ENCODE peak calls at places on chromosomes 2 and 18, in eight cellular contexts. M is heart left ventricle, N is lower lobe of right lung, E is mammary epithelial cell, T is colonic mucosa, A is ovary, B is OCI-LY7, O is gastrocnemius medialis. P is an unnamed sample. For H3K36me3, the result is how much of the 10 kb centered on the place peaks cover.

GRCh38 chr2:208466133-208466919 is 59.7 kb downstream of the PTH2R start:
- DNase-seq in A (no peak), B (peak), T (peak), N (no peak), M (no peak), O (no peak), E (peak), P (peak)

GRCh38 chr2:201191132-201191875 is 8.4 kb downstream of the CASP10 start:
- DNase-seq in N (no peak), O (no peak), A (no peak), M (no peak), B (peak), E (no peak), T (no peak), P (no peak)

GRCh38 chr2:79630060-79630459 is 117.2 kb downstream of the CTNNA2 start:
- DNase-seq in T (no peak), A (no peak), B (no peak), E (no peak), N (no peak), M (no peak), O (no peak), P (no peak)

GRCh38 chr2:98454500-98455235 is 10.0 kb downstream of the INPP4A start:
- DNase-seq in O (no peak), M (no peak), T (no peak), A (no peak), N (no peak), E (no peak), B (peak), P (no peak)

GRCh38 chr2:117979911-117980341 is 33.9 kb downstream of the CCDC93 start:
- DNase-seq in M (no peak), N (no peak), B (no peak), E (no peak), O (no peak), T (no peak), A (no peak), P (peak)

GRCh38 chr18:42290318-42291307 is 335.6 kb downstream of the PIK3C3 start:
- DNase-seq in O (no peak), A (no peak), N (no peak), E (no peak), T (no peak), B (no peak), M (peak), P (no peak)

GRCh38 chr2:55364189-55365055 is 55.2 kb downstream of the CCDC88A start:
- DNase-seq in B (no peak), O (peak), T (peak), N (no peak), A (peak), M (peak), E (peak), P (peak)

GRCh38 chr2:17300141-17300540 is 218.1 kb downstream of the RAD51AP2 start:
- DNase-seq in B (no peak), M (no peak), T (no peak), N (no peak), O (no peak), A (no peak), E (peak), P (peak)

GRCh38 chr2:207072579-207072978 is 93.2 kb downstream of the KLF7 start:
- DNase-seq in O (no peak), E (no peak), A (no peak), N (no peak), B (no peak), M (no peak), T (no peak), P (no peak)

GRCh38 chr2:207071820-207072219 is 93.9 kb downstream of the KLF7 start:
- DNase-seq in O (no peak), N (no peak), T (no peak), M (no peak), E (no peak), A (no peak), B (no peak), P (no peak)

GRCh38 chr2:207075456-207075855 is 90.3 kb downstream of the KLF7 start:
- DNase-seq in B (no peak), A (peak), N (no peak), M (no peak), O (no peak), T (no peak), E (no peak), P (no peak)

GRCh38 chr2:207078186-207078798 is 87.5 kb downstream of the KLF7 start:
- DNase-seq in A (no peak), N (no peak), M (no peak), B (no peak), O (no peak), E (no peak), T (no peak), P (no peak)

GRCh38 chr2:207073791-207074678 is 91.7 kb downstream of the KLF7 start:
- DNase-seq in A (no peak), O (no peak), M (no peak), B (no peak), T (no peak), E (no peak), N (no peak), P (no peak)
- TF ChIP-seq CTCF in A (no peak), O (no peak), M (no peak), B (no peak), T (no peak), E (no peak), N (no peak), P (no peak)

DNA sequence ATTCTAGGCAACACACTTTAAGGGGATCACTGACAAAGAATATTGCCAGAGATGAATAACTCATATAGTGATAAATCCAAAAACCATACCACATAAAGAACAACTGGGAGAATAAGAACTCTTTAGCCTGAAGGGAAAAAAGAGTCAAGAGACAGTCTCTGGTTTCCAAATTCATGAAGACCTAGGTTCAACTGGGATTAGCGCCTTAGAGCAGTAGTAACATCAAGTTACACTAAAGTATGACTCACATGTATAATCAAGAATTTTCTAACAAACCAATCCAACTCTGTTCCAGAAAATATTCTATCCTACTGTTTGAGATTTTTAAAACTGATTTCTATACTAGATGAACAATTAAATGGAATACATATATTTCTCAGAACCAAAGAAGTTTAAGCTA is 93.8 kb downstream of the USP34 start:
- DNase-seq in A (no peak), O (no peak), E (no peak), N (no peak), T (no peak), B (no peak), M (no peak), P (no peak)
- H3K36me3 ChIP-seq in A (under half), O (under half), E (under half), N (half or more), T (under half), B (half or more), M (under half), P (under half)

DNA sequence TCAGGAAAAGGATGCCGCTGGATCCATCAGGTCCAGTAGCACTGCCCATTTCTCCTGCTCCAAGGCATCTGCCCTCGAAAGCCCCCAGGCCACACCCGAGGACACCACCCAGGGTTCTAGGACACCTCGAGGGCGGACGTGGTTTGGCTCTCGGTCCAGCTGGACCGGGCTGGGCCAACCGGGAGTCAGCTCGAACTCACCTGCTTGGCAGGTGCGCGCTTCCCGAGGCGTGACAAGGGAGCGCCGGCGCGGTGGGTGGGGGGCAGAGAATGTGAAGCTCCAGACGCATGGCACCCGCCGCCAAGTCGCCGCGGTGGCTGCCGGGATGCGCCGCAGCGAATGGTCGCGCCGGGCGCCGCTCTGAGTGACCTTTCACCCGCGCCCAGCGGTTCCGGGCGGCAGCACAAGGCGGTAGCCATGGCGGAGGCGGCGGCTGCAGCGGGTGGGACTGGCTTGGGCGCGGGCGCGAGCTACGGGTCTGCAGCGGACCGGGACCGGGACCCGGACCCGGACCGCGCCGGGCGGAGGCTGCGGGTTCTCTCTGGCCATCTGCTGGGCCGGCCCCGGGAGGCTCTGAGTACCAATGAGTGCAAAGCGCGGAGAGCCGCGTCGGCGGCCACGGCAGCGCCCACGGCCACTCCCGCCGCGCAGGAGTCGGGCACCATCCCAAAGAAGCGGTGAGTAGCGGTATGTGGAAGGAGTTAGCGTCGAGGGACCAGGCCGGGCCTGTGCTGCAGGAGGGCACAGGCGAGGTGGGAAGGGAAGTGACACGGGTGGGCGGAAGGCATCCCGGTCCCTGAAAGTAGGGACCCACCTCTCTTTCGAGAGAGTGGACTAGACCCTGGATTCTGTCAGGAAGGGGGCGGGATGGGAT is at the start of gene AGPS:
- DNase-seq in E (peak), O (peak), M (peak), T (peak), N (peak), A (peak), B (peak), P (peak)
- TF ChIP-seq CTCF in E (peak), O (peak), M (no peak), T (no peak), N (peak), A (no peak), B (no peak), P (no peak)

GRCh38 chr2:210544839-210545238 is 11.6 kb upstream of the CPS1 start:
- DNase-seq in T (no peak), A (no peak), N (no peak), B (no peak), E (no peak), M (no peak), O (no peak), P (no peak)

GRCh38 chr2:210541280-210541902 is 15.0 kb upstream of the CPS1 start:
- DNase-seq in M (no peak), T (no peak), N (no peak), A (no peak), B (no peak), E (no peak), O (no peak), P (no peak)

GRCh38 chr2:210546424-210547223 is 9.8 kb upstream of the CPS1 start:
- DNase-seq in A (peak), M (peak), B (no peak), E (no peak), O (no peak), N (no peak), T (peak), P (no peak)

GRCh38 chr2:210540471-210541257 is 15.7 kb upstream of the CPS1 start:
- DNase-seq in B (no peak), N (no peak), M (no peak), E (no peak), T (no peak), O (no peak), A (no peak), P (no peak)

DNA sequence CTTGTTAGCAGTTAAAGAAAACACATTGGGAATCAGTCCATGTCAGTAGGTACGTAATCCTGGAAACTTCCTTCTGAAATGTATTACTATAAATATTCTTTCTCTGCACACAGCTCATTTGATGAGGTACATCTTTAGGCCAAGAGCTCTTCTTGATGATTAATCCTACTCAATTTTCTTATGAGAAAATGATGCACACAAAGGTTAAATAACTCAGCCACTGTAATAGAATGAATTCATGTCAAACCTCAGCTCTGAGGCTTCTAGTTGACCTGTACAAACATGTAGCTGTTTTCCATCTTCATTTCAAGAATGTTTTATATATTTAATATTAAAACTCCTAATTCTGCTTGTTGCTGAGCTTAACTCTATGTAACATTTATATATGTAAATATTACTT is 12.2 kb upstream of the CPS1 start:
- DNase-seq in B (no peak), M (no peak), E (peak), T (no peak), O (no peak), A (no peak), N (no peak), P (no peak)
- H3K36me3 ChIP-seq in B (under half), M (under half), E (under half), T (under half), O (under half), A (under half), N (under half), P (under half)

GRCh38 chr2:139790807-139791206 is 1010.6 kb upstream of the NXPH2 start:
- DNase-seq in E (peak), N (no peak), M (no peak), T (no peak), A (no peak), B (peak), O (no peak), P (no peak)
- TF ChIP-seq CTCF in E (peak), N (no peak), M (no peak), T (peak), A (no peak), B (peak), O (no peak), P (no peak)

DNA sequence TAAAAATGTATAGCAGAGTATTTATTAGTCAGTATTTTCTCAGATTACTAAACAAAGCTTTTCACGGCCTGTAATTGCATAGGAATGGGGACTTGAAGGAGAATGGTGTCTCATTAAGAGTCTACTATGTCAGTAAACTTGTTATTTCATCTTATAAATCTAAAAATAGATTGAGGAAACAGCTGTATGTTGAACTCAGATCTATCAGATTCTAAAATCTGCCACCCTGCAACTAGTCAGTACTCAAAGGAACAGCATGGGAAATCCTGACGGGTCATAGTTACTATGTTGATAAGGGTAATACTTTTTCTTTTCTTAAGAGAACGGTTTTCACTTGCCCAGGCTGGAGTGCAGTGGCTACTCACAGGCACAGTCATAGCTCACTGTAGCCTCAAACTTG is 70.2 kb upstream of the EMILIN2 start:
- DNase-seq in A (no peak), M (no peak), N (no peak), O (no peak), B (no peak), E (no peak), T (no peak), P (no peak)
- H3K36me3 ChIP-seq in A (under half), M (half or more), N (half or more), O (half or more), B (half or more), E (under half), T (under half), P (under half)

DNA sequence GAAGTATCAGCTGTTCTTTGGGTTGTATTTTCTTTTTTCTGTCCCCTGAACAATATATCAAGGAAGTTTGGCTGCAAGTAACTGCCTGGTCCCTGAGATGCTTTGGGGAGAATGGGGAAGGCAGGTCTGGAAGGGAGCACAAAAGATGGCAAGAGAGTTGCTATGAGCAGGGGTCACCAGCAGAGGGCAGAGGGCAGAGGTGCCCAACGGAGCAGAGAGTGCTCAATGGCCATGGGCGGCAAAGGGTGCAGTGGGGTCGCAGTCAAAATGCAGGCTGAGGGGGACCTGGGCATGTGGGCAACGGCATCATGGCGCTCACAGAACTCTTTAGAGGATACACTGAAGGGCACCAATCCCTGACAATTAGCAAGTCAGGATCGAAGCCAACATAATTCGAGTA is 107.7 kb upstream of the ATP8B1 start:
- DNase-seq in M (no peak), E (no peak), A (no peak), N (no peak), O (no peak), T (peak), B (peak), P (no peak)
- TF ChIP-seq CTCF in M (no peak), E (peak), A (no peak), N (no peak), O (no peak), T (no peak), B (peak), P (peak)

GRCh38 chr18:13775058-13775457 is 48.6 kb downstream of the RNMT start:
- DNase-seq in B (no peak), O (no peak), E (no peak), M (no peak), T (no peak), N (no peak), A (no peak), P (no peak)
- H3K36me3 ChIP-seq in B (under half), O (under half), E (under half), M (under half), T (under half), N (under half), A (under half), P (under half)

GRCh38 chr18:31648966-31649429 is 35.4 kb downstream of the B4GALT6 start:
- DNase-seq in T (no peak), M (no peak), A (no peak), E (peak), N (no peak), O (no peak), B (no peak), P (peak)

GRCh38 chr18:31648458-31648857 is 35.9 kb downstream of the B4GALT6 start:
- DNase-seq in E (no peak), M (no peak), T (no peak), N (no peak), B (no peak), A (no peak), O (no peak), P (no peak)

GRCh38 chr18:31647354-31647753 is 37.0 kb downstream of the B4GALT6 start:
- DNase-seq in N (no peak), E (no peak), O (no peak), A (no peak), B (no peak), T (no peak), M (no peak), P (no peak)

GRCh38 chr18:31645411-31645810 is 39.0 kb downstream of the B4GALT6 start:
- DNase-seq in O (no peak), M (no peak), T (no peak), E (no peak), A (no peak), N (no peak), B (no peak), P (no peak)

GRCh38 chr18:31646332-31646822 is 38.0 kb downstream of the B4GALT6 start:
- DNase-seq in A (no peak), N (no peak), B (no peak), O (no peak), T (no peak), M (no peak), E (no peak), P (no peak)
- TF ChIP-seq CTCF in A (no peak), N (no peak), B (no peak), O (no peak), T (no peak), M (no peak), E (no peak), P (no peak)

P was measured in brain microvascular endothelial cell.